ENCODE peak calls at places on chromosomes 2 and 18, in four cellular contexts. S is A673, U is choroid plexus epithelial cell, L is body of pancreas. R is an unnamed sample.

GRCh38 chr2:106582431-106583143 is 95.4 kb downstream of the CD8B2 start:
- DNase-seq in S (peak), U (peak), L (peak), R (peak)

GRCh38 chr18:3663870-3664512 is 214.0 kb downstream of the TGIF1 start:
- DNase-seq in S (no peak), U (no peak), L (no peak), R (no peak)

GRCh38 chr2:231614559-231615057 is 21.9 kb downstream of the TEX44 start:
- DNase-seq in S (no peak), U (no peak), L (no peak), R (no peak)

GRCh38 chr2:238362611-238363010 is 42.3 kb downstream of the TRAF3IP1 start:
- DNase-seq in S (no peak), U (no peak), L (no peak), R (no peak)

GRCh38 chr2:95077521-95077807 is 44.1 kb downstream of the MRPS5 start:
- DNase-seq in S (no peak), U (no peak), L (no peak), R (no peak)

GRCh38 chr18:58310517-58310916 is 266.5 kb downstream of the NEDD4L start:
- DNase-seq in S (no peak), U (no peak), L (peak), R (peak)

GRCh38 chr2:234304945-234305344 is 191.9 kb downstream of the ARL4C start:
- DNase-seq in S (no peak), U (peak), L (no peak), R (peak)

GRCh38 chr2:105175231-105175630 is 66.3 kb upstream of the GPR45 start:
- DNase-seq in S (no peak), U (no peak), L (no peak), R (no peak)

GRCh38 chr2:82340578-82341053 is 2036.1 kb upstream of the LRRTM1 start:
- DNase-seq in S (no peak), U (peak), L (no peak), R (no peak)

GRCh38 chr18:36662000-36662399 is 166.8 kb downstream of the TPGS2 start:
- DNase-seq in S (no peak), U (peak), L (no peak), R (peak)

GRCh38 chr18:32026491-32027086 is 8.0 kb downstream of the RNF125 start:
- DNase-seq in S (no peak), U (no peak), L (no peak), R (no peak)

GRCh38 chr2:157748371-157749132 is 119.9 kb upstream of the ACVR1C start:
- DNase-seq in S (no peak), U (peak), L (no peak), R (no peak)

GRCh38 chr2:74036450-74037175 is 51.9 kb downstream of the TET3 start:
- DNase-seq in S (no peak), U (no peak), L (no peak), R (no peak)

GRCh38 chr2:240149943-240150784 is 9.7 kb upstream of the OTOS start:
- DNase-seq in S (peak), U (peak), L (peak), R (peak)

GRCh38 chr18:75244336-75244735 is 33.7 kb downstream of the TSHZ1 start:
- DNase-seq in S (no peak), U (no peak), L (peak), R (peak)

GRCh38 chr2:71551631-71551915 is 98.2 kb downstream of the DYSF start:
- DNase-seq in S (no peak), U (no peak), L (no peak), R (no peak)

GRCh38 chr18:52130621-52131020 is 209.4 kb upstream of the DCC start:
- DNase-seq in S (peak), U (no peak), L (no peak), R (peak)

DNA sequence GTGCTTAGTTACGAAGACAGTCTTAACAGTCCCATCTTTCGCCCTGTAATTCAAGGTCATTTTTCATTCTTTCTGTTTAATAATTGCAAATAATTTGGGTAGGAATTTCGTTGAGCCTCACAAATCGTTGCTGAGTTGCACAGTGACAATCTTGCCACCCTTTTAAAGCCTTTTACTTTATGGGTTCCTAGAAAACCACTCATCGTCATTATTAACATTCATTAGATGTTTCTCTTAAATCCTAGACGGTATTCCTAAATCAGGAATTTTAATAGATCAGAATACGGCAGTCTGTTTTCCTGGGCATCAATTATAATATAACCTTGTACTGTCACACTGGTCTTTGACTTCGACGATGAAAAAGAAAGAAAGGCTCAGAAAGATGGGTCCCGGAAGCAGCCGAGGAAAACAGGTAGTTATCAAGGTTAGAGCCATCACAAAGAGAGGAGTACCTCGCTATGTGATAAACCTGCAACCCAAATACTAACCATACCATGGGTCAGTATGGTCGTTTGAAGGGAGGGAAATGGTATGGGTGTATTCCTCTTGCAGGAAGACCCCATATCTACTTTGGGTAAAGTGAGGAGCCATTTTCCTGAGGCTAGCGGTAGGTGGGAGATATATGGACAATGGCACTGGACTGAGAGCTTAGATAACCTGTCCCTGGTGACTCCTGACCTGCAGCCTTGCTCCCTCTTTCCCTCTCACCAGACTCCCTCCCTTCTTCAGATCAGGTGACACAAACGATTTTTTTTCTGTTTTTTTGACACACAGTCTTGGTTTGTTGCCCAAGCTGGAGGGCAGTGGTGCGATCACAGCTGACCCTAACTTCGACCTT is 989 bp upstream of the SF3B1 start:
- DNase-seq in S (no peak), U (no peak), L (peak), R (no peak)
- TF ChIP-seq CTCF in S (no peak), U (no peak), L (no peak), R (no peak)

DNA sequence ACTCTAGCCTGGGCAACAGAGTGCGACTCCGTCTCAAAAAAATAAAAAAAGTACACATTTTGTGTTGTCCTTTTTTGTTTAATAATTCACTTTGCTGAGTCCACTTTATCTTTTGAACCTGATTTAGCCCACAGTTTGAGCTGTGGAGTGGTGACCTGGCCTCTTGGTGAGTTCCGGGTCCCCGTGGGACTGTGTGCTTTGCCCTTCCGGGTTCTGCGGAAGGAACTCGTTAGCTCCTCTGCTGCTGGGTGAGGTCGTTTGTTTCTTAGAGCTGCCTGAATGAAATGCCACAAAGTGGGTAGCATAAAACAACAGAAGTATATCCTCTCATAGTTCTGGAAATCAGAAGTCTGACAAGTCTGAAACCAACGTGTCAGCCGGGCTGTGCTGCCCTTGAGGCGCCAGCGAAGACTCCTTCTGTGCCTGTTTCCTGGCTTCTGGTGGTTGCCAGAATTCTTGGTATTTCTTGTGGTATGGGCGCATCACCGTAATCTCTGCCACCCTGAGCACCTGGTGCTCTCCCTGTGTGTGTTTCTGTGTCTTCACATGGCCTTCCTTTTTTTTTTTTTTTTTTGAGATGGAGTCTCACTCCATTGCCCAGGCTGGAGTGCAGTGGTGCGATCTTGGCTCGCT is 3.5 kb downstream of the EFHD1 start:
- DNase-seq in S (no peak), U (no peak), L (no peak), R (no peak)
- H3K4me3 ChIP-seq in S (no peak), U (no peak), L (no peak), R (no peak)

DNA sequence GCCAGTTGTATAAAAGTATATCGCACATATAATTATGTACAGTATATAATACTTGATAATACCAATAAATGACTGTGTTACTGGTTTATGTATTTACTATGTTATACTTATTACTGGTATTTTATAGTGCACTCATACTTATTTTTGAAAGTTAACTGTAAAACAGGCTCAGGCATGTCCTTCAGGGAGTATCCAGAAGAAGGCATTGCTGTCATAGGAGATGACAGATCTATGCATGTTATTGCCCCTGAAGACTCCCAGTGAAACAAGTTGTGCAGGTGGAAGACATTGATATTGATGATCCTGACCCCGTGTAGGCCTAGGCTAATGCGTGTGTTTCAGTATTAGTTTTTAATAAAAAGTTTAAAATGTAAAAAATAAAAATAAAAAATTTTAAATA is 20.3 kb upstream of the ASXL3 start:
- DNase-seq in S (no peak), U (no peak), L (no peak), R (peak)
- TF ChIP-seq CTCF in S (no peak), U (no peak), L (no peak), R (no peak)

GRCh38 chr2:61675204-61675603 is 137.0 kb upstream of the XPO1 start:
- DNase-seq in S (no peak), U (no peak), L (no peak), R (no peak)

GRCh38 chr2:61671561-61672315 is 133.6 kb upstream of the XPO1 start:
- DNase-seq in S (no peak), U (peak), L (no peak), R (peak)

GRCh38 chr2:61670591-61671503 is 132.7 kb upstream of the XPO1 start:
- DNase-seq in S (no peak), U (peak), L (peak), R (peak)
- H3K4me3 ChIP-seq in S (peak), U (peak), L (no peak), R (no peak)

DNA sequence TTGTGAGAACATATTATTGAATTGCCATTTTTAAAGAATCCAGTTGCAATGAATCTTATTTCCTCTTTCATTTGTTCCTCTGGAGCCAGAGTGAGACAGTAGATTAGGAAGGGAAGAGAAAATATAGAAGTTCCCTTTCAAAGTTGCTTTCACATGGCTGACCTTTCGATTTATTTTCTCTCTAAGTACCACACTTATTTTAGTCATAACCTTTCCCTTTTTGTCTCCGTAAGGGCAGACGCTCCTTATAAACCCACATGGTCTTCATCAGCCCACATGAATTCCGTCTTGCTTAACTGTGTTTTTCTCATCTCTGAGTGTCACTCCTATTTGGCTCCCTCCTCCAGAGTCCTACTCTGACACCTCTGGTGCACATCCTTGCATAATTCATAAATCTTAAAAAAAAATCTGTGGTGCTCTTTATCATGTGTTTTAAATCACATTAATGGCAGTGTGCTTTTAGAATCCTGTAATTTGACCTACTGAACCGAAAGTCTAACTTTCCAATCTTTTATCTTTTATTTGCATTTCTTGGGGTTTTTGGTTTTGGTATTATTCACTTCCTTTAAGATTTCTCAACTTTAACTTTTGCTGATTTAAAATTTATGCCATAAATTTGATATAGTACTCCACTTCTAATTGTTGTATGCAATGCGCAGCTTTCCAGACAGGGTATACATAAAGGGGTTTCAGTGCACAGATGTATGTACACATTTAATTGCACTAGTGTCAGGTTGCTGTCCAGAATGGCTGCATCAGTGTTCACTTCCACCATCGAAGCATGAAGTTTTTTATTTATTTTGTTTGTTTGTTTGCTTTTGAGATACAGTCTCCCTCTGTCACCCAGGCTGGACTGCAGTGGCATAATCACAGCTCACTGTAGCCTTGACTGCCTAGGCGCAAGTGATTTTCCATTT is 38.6 kb upstream of the ZNF396 start:
- DNase-seq in S (no peak), U (peak), L (no peak), R (no peak)
- TF ChIP-seq CTCF in S (no peak), U (no peak), L (no peak), R (no peak)

GRCh38 chr2:102801098-102801718 is 39.4 kb downstream of the TMEM182 start:
- DNase-seq in S (peak), U (peak), L (peak), R (peak)
- H3K4me3 ChIP-seq in S (no peak), U (no peak), L (no peak), R (no peak)

GRCh38 chr2:5077479-5078089 is 614.6 kb upstream of the SOX11 start:
- DNase-seq in S (peak), U (peak), L (no peak), R (peak)
- TF ChIP-seq CTCF in S (peak), U (peak), L (no peak), R (no peak)

GRCh38 chr18:72869786-72870185 is 2.0 kb upstream of the NETO1 start:
- DNase-seq in S (no peak), U (no peak), L (no peak), R (no peak)
- H3K4me3 ChIP-seq in S (peak), U (no peak), L (no peak), R (no peak)

GRCh38 chr2:150974223-150974622 is 287.4 kb downstream of the RBM43 start:
- DNase-seq in S (no peak), U (no peak), L (no peak), R (no peak)
- TF ChIP-seq CTCF in S (no peak), U (no peak), L (no peak), R (no peak)

R was measured in epithelial cell of esophagus.